ENCODE peak calls at places on chromosomes 11 and 22, in six cellular contexts. Q is AG08396; C is GM10248; G is astrocyte of the spinal cord; W is activated CD4-positive, alpha-beta T cell treated with anti-CD3 and anti-CD28 coated beads for 1 hour; Y is stimulated activated CD4-positive, alpha-beta T cell treated with anti-CD3 and anti-CD28 coated beads, Interleukin-4, amount 100 ng/mL, for 4 hours. B is an unnamed sample.

GRCh38 chr11:1073261-1073724 is 1.4 kb upstream of the MUC2 start:
- DNase-seq in Q (peak; percentile 64), C (no peak), G (no peak), W (peak; percentile 4), Y (no peak), B (no peak)

GRCh38 chr22:27185903-27186302 is 528.5 kb downstream of the MIAT start:
- DNase-seq in Q (no peak), C (no peak), G (no peak), W (no peak), Y (no peak), B (no peak)

GRCh38 chr22:30175743-30176288 is 70.7 kb downstream of the LIF start:
- DNase-seq in Q (no peak), C (no peak), G (no peak), W (no peak), Y (no peak), B (no peak)

GRCh38 chr22:37019309-37020191 is at the start of the genes MPST and TST:
- DNase-seq in Q (peak; percentile 91), C (peak; percentile 87), G (peak; percentile 64), W (peak; percentile 17), Y (peak; percentile 5), B (peak; percentile 80)

GRCh38 chr11:96149743-96150555 is 193.0 kb downstream of the MAML2 start:
- DNase-seq in Q (peak; percentile 41), C (no peak), G (peak; percentile 69), W (no peak), Y (no peak), B (no peak)

GRCh38 chr11:116073854-116074837 is 569.9 kb upstream of the CADM1 start:
- DNase-seq in Q (no peak), C (peak; percentile 77), G (peak; percentile 5), W (no peak), Y (no peak), B (peak; percentile 17)

GRCh38 chr22:46081831-46082210 is 68.5 kb upstream of the PPARA start:
- DNase-seq in Q (no peak), C (no peak), G (no peak), W (no peak), Y (no peak), B (no peak)

GRCh38 chr11:107740256-107740655 is 28.4 kb upstream of the SLN start:
- DNase-seq in Q (no peak), C (no peak), G (peak; percentile 17), W (no peak), Y (no peak), B (no peak)

GRCh38 chr11:80155412-80156017 is 714.7 kb upstream of the TENM4 start:
- DNase-seq in Q (peak; percentile 15), C (peak; percentile 6), G (peak; percentile 31), W (no peak), Y (no peak), B (no peak)

GRCh38 chr22:20940178-20940790 is 23.1 kb downstream of the CRKL start:
- DNase-seq in Q (no peak), C (no peak), G (no peak), W (no peak), Y (no peak), B (no peak)

GRCh38 chr11:86116386-86116726 is 47.5 kb upstream of the PICALM start:
- DNase-seq in Q (peak; percentile 58), C (peak; percentile 69), G (peak; percentile 89), W (no peak), Y (peak; percentile 9), B (peak; percentile 31)

GRCh38 chr11:7353100-7353499 is 101.4 kb downstream of the SYT9 start:
- DNase-seq in Q (peak; percentile 10), C (peak; percentile 51), G (no peak), W (no peak), Y (no peak), B (peak; percentile 9)

GRCh38 chr22:46798366-46799057 is 36.1 kb downstream of the TBC1D22A start:
- DNase-seq in Q (peak; percentile 88), C (peak; percentile 83), G (peak; percentile 70), W (peak; percentile 56), Y (peak; percentile 60), B (peak; percentile 66)

GRCh38 chr22:46349238-46349637 is 13.7 kb downstream of the TRMU start:
- DNase-seq in Q (no peak), C (peak; percentile 58), G (no peak), W (no peak), Y (no peak), B (no peak)

GRCh38 chr22:20156611-20157415 is 6.0 kb upstream of the CCDC188 start:
- DNase-seq in Q (peak; percentile 86), C (peak; percentile 91), G (peak; percentile 65), W (peak; percentile 84), Y (peak; percentile 80), B (peak; percentile 98)

GRCh38 chr11:61294717-61295595 is at the start of gene VWCE:
- DNase-seq in Q (peak; percentile 81), C (peak; percentile 93), G (peak; percentile 35), W (peak; percentile 44), Y (peak; percentile 76), B (peak; percentile 96)

GRCh38 chr22:38724926-38725571 is 19.3 kb downstream of the GTPBP1 start:
- DNase-seq in Q (peak; percentile 56), C (no peak), G (peak; percentile 43), W (no peak), Y (no peak), B (no peak)

GRCh38 chr11:251550-251949 is 14.8 kb downstream of the PSMD13 start:
- DNase-seq in Q (no peak), C (no peak), G (no peak), W (no peak), Y (no peak), B (no peak)

GRCh38 chr22:45914309-45914708 is 62.7 kb downstream of the WNT7B start:
- DNase-seq in Q (no peak), C (no peak), G (no peak), W (no peak), Y (no peak), B (no peak)

GRCh38 chr11:61453702-61454101 is 23.8 kb downstream of the SDHAF2 start:
- DNase-seq in Q (no peak), C (no peak), G (no peak), W (no peak), Y (no peak), B (no peak)

GRCh38 chr11:83235825-83236224 is 42.3 kb downstream of the ANKRD42 start:
- DNase-seq in Q (no peak), C (no peak), G (no peak), W (no peak), Y (no peak), B (no peak)

GRCh38 chr22:25136953-25137576 is 62.6 kb upstream of the CRYBB3 start:
- DNase-seq in Q (no peak), C (no peak), G (no peak), W (no peak), Y (no peak), B (no peak)

GRCh38 chr11:86676533-86677154 is 4.2 kb upstream of the ME3 start:
- DNase-seq in Q (peak; percentile 21), C (peak; percentile 13), G (no peak), W (no peak), Y (no peak), B (no peak)

GRCh38 chr11:69321877-69322350 is 28.0 kb downstream of the MYEOV start:
- DNase-seq in Q (peak; percentile 82), C (no peak), G (peak; percentile 93), W (no peak), Y (no peak), B (no peak)

GRCh38 chr22:26998134-26998533 is 340.7 kb downstream of the MIAT start:
- DNase-seq in Q (no peak), C (no peak), G (no peak), W (no peak), Y (no peak), B (no peak)